ENCODE peak calls at places on chromosomes 12 and 14, in seven cellular contexts. P is uterus, L is endothelial cell of umbilical vein, Z is heart left ventricle, F is H1, O is GM12891, R is tibial nerve. I is an unnamed sample.
A peak's percentile ranks its signal among the peaks of the same experiment; 100 is the strongest.

GRCh38 chr14:85534914-85535313 is 5.0 kb downstream of the FLRT2 start:
- DNase-seq in P (no peak), L (peak; percentile 47), Z (no peak), F (no peak), O (no peak), R (no peak), I (no peak)

GRCh38 chr12:53423597-53423996 is at the start of gene AMHR2:
- DNase-seq in P (no peak), L (no peak), Z (no peak), F (no peak), O (no peak), R (no peak), I (no peak)

GRCh38 chr12:121955258-121956040 is 37.1 kb downstream of the CFAP251 start:
- DNase-seq in P (no peak), L (peak; percentile 45), Z (no peak), F (no peak), O (no peak), R (no peak), I (no peak)

GRCh38 chr14:50082784-50083466 is 33.4 kb downstream of the VCPKMT start:
- DNase-seq in P (peak; percentile 38), L (no peak), Z (no peak), F (no peak), O (peak; percentile 57), R (no peak), I (no peak)

GRCh38 chr12:60209933-60210332 is 614.1 kb downstream of the SLC16A7 start:
- DNase-seq in P (no peak), L (no peak), Z (no peak), F (no peak), O (no peak), R (no peak), I (no peak)

GRCh38 chr12:13433768-13434167 is 237.2 kb downstream of the EMP1 start:
- DNase-seq in P (no peak), L (no peak), Z (no peak), F (no peak), O (no peak), R (no peak), I (no peak)

GRCh38 chr14:54088271-54088670 is 131.6 kb upstream of the BMP4 start:
- DNase-seq in P (no peak), L (no peak), Z (no peak), F (no peak), O (no peak), R (no peak), I (no peak)

GRCh38 chr12:69739287-69740191 is 879 bp downstream of the RAB3IP start:
- DNase-seq in P (peak; percentile 24), L (peak; percentile 55), Z (peak; percentile 32), F (peak; percentile 64), O (peak; percentile 29), R (no peak), I (peak; percentile 35)

GRCh38 chr12:50394469-50395029 is 1.9 kb downstream of the FAM186A start:
- DNase-seq in P (no peak), L (no peak), Z (no peak), F (no peak), O (no peak), R (no peak), I (no peak)

GRCh38 chr14:35140718-35141581 is 18.6 kb downstream of the PRORP start:
- DNase-seq in P (no peak), L (peak; percentile 51), Z (no peak), F (no peak), O (no peak), R (no peak), I (no peak)

GRCh38 chr12:54134850-54135249 is 53.9 kb downstream of the SMUG1 start:
- DNase-seq in P (no peak), L (no peak), Z (no peak), F (no peak), O (no peak), R (no peak), I (no peak)

GRCh38 chr12:127670796-127671195 is 596.2 kb upstream of the TMEM132C start:
- DNase-seq in P (no peak), L (no peak), Z (no peak), F (no peak), O (no peak), R (no peak), I (no peak)

GRCh38 chr14:30994681-30995620 is 30.5 kb upstream of the AP4S1 start:
- DNase-seq in P (no peak), L (peak; percentile 66), Z (no peak), F (no peak), O (no peak), R (no peak), I (no peak)

GRCh38 chr12:120674172-120674571 is 12.8 kb upstream of the MLEC start:
- DNase-seq in P (no peak), L (no peak), Z (no peak), F (no peak), O (no peak), R (no peak), I (no peak)

GRCh38 chr14:81952917-81953316 is 419.3 kb upstream of the SEL1L start:
- DNase-seq in P (no peak), L (no peak), Z (no peak), F (no peak), O (no peak), R (no peak), I (no peak)

GRCh38 chr12:4148418-4149056 is 125.0 kb upstream of the CCND2 start:
- DNase-seq in P (no peak), L (no peak), Z (peak; percentile 60), F (no peak), O (no peak), R (no peak), I (no peak)

GRCh38 chr14:103882503-103883262 is 35.3 kb upstream of the PPP1R13B start:
- DNase-seq in P (peak; percentile 57), L (no peak), Z (no peak), F (no peak), O (no peak), R (no peak), I (no peak)

GRCh38 chr14:103854822-103855733 is 7.7 kb upstream of the PPP1R13B start:
- DNase-seq in P (peak; percentile 40), L (peak; percentile 55), Z (peak; percentile 58), F (peak; percentile 78), O (no peak), R (no peak), I (no peak)

GRCh38 chr12:84136862-84137367 is 775.7 kb downstream of the SLC6A15 start:
- DNase-seq in P (no peak), L (no peak), Z (no peak), F (no peak), O (no peak), R (no peak), I (no peak)

GRCh38 chr14:22465201-22465835 is 123.7 kb downstream of the DAD1 start:
- DNase-seq in P (no peak), L (no peak), Z (no peak), F (no peak), O (no peak), R (no peak), I (no peak)

GRCh38 chr12:54430471-54431075 is 11.5 kb upstream of the ITGA5 start:
- DNase-seq in P (no peak), L (no peak), Z (no peak), F (no peak), O (no peak), R (no peak), I (no peak)

GRCh38 chr12:110010853-110011835 is 11.9 kb downstream of the ANKRD13A start:
- DNase-seq in P (no peak), L (no peak), Z (no peak), F (no peak), O (no peak), R (no peak), I (no peak)

GRCh38 chr12:6181583-6182278 is 18.5 kb upstream of the CD9 start:
- DNase-seq in P (no peak), L (no peak), Z (no peak), F (no peak), O (no peak), R (no peak), I (no peak)

GRCh38 chr14:68787235-68787727 is 5.6 kb downstream of the ZFP36L1 start:
- DNase-seq in P (peak; percentile 53), L (peak; percentile 22), Z (no peak), F (no peak), O (no peak), R (no peak), I (no peak)

GRCh38 chr12:123743002-123743401 is 19.1 kb upstream of the DNAH10 start:
- DNase-seq in P (no peak), L (no peak), Z (no peak), F (no peak), O (peak; percentile 20), R (no peak), I (no peak)
- TF ChIP-seq POLR2A in P (no peak), L (no peak), Z (no peak), F (no peak), O (no peak), R (no peak), I (no peak)

GRCh38 chr14:45128963-45129629 is 5.2 kb downstream of the FKBP3 start:
- DNase-seq in P (no peak), L (no peak), Z (no peak), F (no peak), O (no peak), R (no peak), I (no peak)

GRCh38 chr14:45135659-45136314 is at the start of gene FANCM:
- DNase-seq in P (peak; percentile 97), L (peak; percentile 98), Z (peak; percentile 93), F (peak; percentile 80), O (peak; percentile 47), R (peak; percentile 87), I (peak; percentile 36)

GRCh38 chr14:45135181-45135580 is 549 bp upstream of the FANCM start:
- DNase-seq in P (no peak), L (no peak), Z (no peak), F (no peak), O (no peak), R (no peak), I (no peak)

GRCh38 chr14:45133683-45134050 is 614 bp downstream of the FKBP3 start:
- DNase-seq in P (no peak), L (no peak), Z (no peak), F (no peak), O (no peak), R (no peak), I (no peak)

GRCh38 chr14:45134051-45134958 is at the start of gene FKBP3:
- DNase-seq in P (peak; percentile 98), L (peak; percentile 97), Z (peak; percentile 97), F (peak; percentile 94), O (peak; percentile 88), R (peak; percentile 94), I (peak; percentile 79)
- TF ChIP-seq POLR2A in P (peak; percentile 75), L (peak; percentile 88), Z (peak; percentile 83), F (peak; percentile 98), O (peak; percentile 81), R (peak; percentile 74), I (peak; percentile 65)

GRCh38 chr12:107760817-107761501 is at the start of gene PRDM4:
- DNase-seq in P (peak; percentile 91), L (peak; percentile 96), Z (peak; percentile 93), F (peak; percentile 90), O (peak; percentile 92), R (peak; percentile 83), I (peak; percentile 98)
- TF ChIP-seq POLR2A in P (peak; percentile 96), L (peak; percentile 85), Z (peak; percentile 93), F (no peak), O (peak; percentile 84), R (peak; percentile 85), I (peak; percentile 66)

DNA sequence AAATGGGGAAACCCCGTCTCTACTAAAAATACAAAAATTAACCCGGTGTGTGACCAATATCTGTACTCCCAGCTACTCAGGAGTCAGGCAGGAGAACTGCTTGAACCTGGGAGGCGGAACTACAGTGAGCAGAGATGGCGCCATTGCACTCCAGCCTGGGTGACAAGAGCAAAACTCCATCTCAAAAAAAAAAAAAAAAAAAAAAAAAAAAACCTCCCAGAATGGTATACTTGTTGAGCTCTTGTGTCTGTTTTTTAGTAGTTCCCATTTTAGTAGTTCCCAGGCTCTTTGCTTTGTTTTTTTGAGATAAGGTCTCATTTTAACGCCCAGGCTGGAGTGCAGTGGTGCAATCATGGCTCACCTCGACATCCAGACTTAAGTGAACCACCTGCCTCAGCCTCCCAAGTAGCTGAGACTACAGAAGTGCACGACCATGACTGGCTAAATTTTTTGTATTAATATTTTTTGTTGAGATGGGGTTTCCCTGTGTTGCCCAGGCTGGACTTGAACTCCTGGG is 13.4 kb downstream of the ATXN2 start:
- DNase-seq in P (no peak), L (no peak), Z (no peak), F (no peak), O (no peak), R (no peak), I (no peak)
- TF ChIP-seq POLR2A in P (no peak), L (no peak), Z (no peak), F (no peak), O (no peak), R (no peak), I (no peak)

I was measured in H54.